ENCODE peak calls at places on chromosomes 5 and 9, in seven cellular contexts. G, D, Y, I, X, E and K are unnamed samples.

GRCh38 chr5:54357371-54358058 is 47.1 kb upstream of the ARL15 start:
- DNase-seq in I (no peak), X (no peak), D (no peak), G (no peak), Y (no peak), E (no peak), K (no peak)

GRCh38 chr9:10534863-10535262 is 77.9 kb downstream of the PTPRD start:
- DNase-seq in I (no peak), D (no peak), X (no peak), G (no peak), Y (no peak), E (no peak), K (no peak)

GRCh38 chr5:150603491-150603890 is 37.0 kb upstream of the SYNPO start:
- DNase-seq in Y (no peak), I (no peak), G (peak), E (no peak), X (no peak), D (no peak), K (no peak)

GRCh38 chr5:160438316-160439204 is 16.9 kb downstream of the PTTG1 start:
- DNase-seq in E (peak), Y (peak), G (peak), X (peak), I (peak), D (no peak), K (peak)

GRCh38 chr5:177232761-177233160 is 70.8 kb downstream of the RAB24 start:
- DNase-seq in E (no peak), Y (no peak), I (no peak), D (no peak), X (no peak), G (no peak), K (no peak)

GRCh38 chr9:133800266-133800665 is 62.1 kb upstream of the SARDH start:
- DNase-seq in X (no peak), E (no peak), I (no peak), D (no peak), Y (no peak), G (no peak), K (no peak)

GRCh38 chr5:135318037-135318436 is 81.0 kb downstream of the MACROH2A1 start:
- DNase-seq in Y (no peak), G (no peak), D (no peak), I (no peak), X (no peak), E (no peak), K (no peak)

GRCh38 chr5:134738963-134739661 is 764 bp downstream of the CAMLG start:
- DNase-seq in D (no peak), G (peak), Y (peak), I (peak), X (peak), E (peak), K (peak)

GRCh38 chr5:40227366-40227765 is 452.3 kb upstream of the PTGER4 start:
- DNase-seq in I (no peak), G (no peak), E (no peak), X (no peak), Y (no peak), D (no peak), K (no peak)

GRCh38 chr5:74579215-74579614 is 61.3 kb downstream of the ENC1 start:
- DNase-seq in G (no peak), D (no peak), I (no peak), E (no peak), Y (peak), X (peak), K (no peak)

GRCh38 chr9:110021891-110022290 is 186.1 kb downstream of the C9orf152 start:
- DNase-seq in G (no peak), X (no peak), E (no peak), I (no peak), D (no peak), Y (no peak), K (no peak)

GRCh38 chr5:3684118-3684517 is 88.5 kb downstream of the IRX1 start:
- DNase-seq in E (no peak), X (no peak), D (no peak), Y (no peak), I (no peak), G (no peak), K (no peak)

GRCh38 chr5:1255081-1255561 is 29.9 kb downstream of the SLC6A18 start:
- DNase-seq in I (no peak), E (no peak), Y (no peak), X (no peak), D (no peak), G (no peak), K (no peak)

GRCh38 chr5:67257500-67257899 is 60.9 kb upstream of the CD180 start:
- DNase-seq in E (no peak), G (no peak), D (no peak), I (no peak), X (no peak), Y (no peak), K (no peak)

GRCh38 chr5:5141625-5142527 is 1.7 kb downstream of the ADAMTS16 start:
- DNase-seq in X (peak), G (no peak), D (no peak), Y (peak), E (peak), I (no peak), K (peak)

GRCh38 chr5:172005708-172006377 is 595 bp downstream of the FBXW11 start:
- DNase-seq in Y (peak), E (no peak), X (peak), D (no peak), I (no peak), G (peak), K (peak)

GRCh38 chr5:130992095-130992494 is 173.0 kb downstream of the HINT1 start:
- DNase-seq in D (no peak), G (no peak), I (no peak), Y (no peak), E (no peak), X (no peak), K (no peak)

GRCh38 chr5:81233080-81233634 is at the start of gene CKMT2:
- DNase-seq in G (peak), Y (peak), I (no peak), D (peak), E (no peak), X (no peak), K (no peak)

GRCh38 chr9:17521456-17521855 is 57.4 kb upstream of the SH3GL2 start:
- DNase-seq in X (no peak), D (no peak), G (no peak), E (no peak), I (no peak), Y (no peak), K (no peak)
- TF ChIP-seq CTCF in X (no peak), D (no peak), G (no peak), E (no peak), I (no peak), Y (no peak), K (no peak)

GRCh38 chr9:131237931-131238401 is 38.3 kb downstream of the FAM78A start:
- DNase-seq in I (no peak), Y (peak), G (peak), X (no peak), D (peak), E (no peak), K (peak)
- TF ChIP-seq POLR2AphosphoS5 in I (no peak), Y (peak), G (peak), X (no peak), D (no peak), E (no peak), K (peak)

GRCh38 chr5:61331407-61332368 is at the start of gene ZSWIM6:
- DNase-seq in X (peak), E (peak), I (peak), Y (peak), D (peak), G (peak), K (peak)

GRCh38 chr5:61332369-61332745 is 299 bp downstream of the ZSWIM6 start:
- DNase-seq in X (no peak), I (no peak), E (no peak), D (no peak), Y (peak), G (no peak), K (no peak)

GRCh38 chr5:61332891-61333350 is 863 bp downstream of the ZSWIM6 start:
- DNase-seq in G (peak), X (peak), D (peak), I (no peak), E (no peak), Y (peak), K (no peak)

GRCh38 chr5:61334224-61335196 is 2.5 kb downstream of the ZSWIM6 start:
- DNase-seq in G (no peak), D (no peak), I (no peak), Y (no peak), X (no peak), E (no peak), K (no peak)

DNA sequence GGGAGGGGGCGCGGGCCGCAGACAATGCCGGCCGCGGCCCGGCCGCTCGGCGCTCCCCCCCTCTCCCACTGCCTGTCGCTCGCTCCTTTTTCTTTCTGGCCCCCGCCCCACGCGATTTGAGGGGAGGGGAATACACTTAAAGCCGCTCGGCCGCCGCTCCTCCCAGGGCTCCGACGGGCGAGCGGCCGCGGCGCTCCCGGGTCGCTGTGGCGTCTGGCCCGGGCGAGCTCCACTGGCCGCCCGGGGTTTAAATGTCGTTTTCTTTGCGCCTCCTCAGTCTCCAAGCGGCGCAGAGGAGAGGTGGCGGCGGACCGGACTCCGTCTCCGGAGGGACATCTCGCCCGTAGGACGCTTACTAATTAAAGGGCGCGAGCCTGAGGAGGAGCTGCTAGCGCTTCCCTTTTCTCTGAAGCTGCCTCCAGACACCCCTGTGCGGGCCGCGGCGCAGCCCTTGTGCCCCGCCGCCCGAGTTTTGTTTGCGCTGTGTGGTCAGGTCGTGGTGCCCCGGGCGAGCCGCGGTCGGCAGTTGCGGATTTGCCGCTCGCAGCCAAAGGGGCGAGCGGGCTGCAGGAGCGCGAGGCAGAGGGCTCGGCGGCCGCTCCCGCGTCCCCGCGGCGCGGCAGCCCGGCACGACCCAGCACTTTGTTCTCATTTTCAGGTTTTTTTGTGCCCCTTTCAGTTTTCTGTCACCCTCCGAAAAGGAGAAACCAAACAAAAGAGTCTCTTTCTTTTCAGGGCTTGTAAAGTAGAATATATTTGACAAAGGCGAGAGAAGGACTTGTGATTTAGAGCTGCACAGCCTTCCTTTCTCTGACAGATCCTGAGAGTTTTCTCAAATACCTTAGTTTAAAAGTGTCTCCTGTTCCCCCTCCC is 1.5 kb downstream of the ZSWIM6 start:
- DNase-seq in I (no peak), E (no peak), D (no peak), G (peak), X (no peak), Y (peak), K (no peak)
- H3K4me3 ChIP-seq in I (peak), E (peak), D (peak), G (peak), X (peak), Y (peak), K (peak)

GRCh38 chr9:136138566-136138965 is 19.9 kb upstream of the TMEM250 start:
- DNase-seq in E (peak), G (no peak), D (no peak), I (no peak), X (peak), Y (peak), K (peak)
- TF ChIP-seq CTCF in E (peak), G (no peak), D (no peak), I (peak), X (peak), Y (peak), K (peak)